ENCODE peak calls at places on chromosomes 13 and 19, in eight cellular contexts. P is NCI-H1436 treated with DMSO at 0.1 percent for 48 hours; W is AG09319; T is T-helper 2 cell treated with Interferon-gamma antibody and Interleukin-4, amounts not matched to agents 5 μg/mL and 100 μg/mL, for 36 hours; Z is Right ventricle myocardium superior; A is activated T-cell treated with anti-CD3 and anti-CD28 coated beads, Interleukin-2, amount 50 U/mL, for 72 hours; D is GM10248; L is heart left ventricle. V is an unnamed sample.
A peak's percentile ranks its signal among the peaks of the same experiment; 100 is the strongest.

GRCh38 chr13:100298691-100299090 is 209.8 kb downstream of the PCCA start:
- DNase-seq in A (no peak), T (no peak), D (no peak), Z (no peak), P (no peak), W (no peak), L (no peak), V (no peak)

GRCh38 chr19:58300620-58301019 is 4.6 kb upstream of the ERVK3-1 start:
- DNase-seq in L (no peak), T (no peak), A (no peak), P (no peak), W (no peak), Z (no peak), D (no peak), V (no peak)

GRCh38 chr19:35868172-35868822 is at the start of gene APLP1:
- DNase-seq in Z (peak; percentile 84), P (no peak), D (peak; percentile 78), W (no peak), T (peak; percentile 76), A (peak; percentile 83), L (peak; percentile 80), V (no peak)

GRCh38 chr19:7476941-7477494 is 11.8 kb downstream of the PEX11G start:
- DNase-seq in T (no peak), P (no peak), A (no peak), D (no peak), Z (no peak), W (no peak), L (no peak), V (no peak)

GRCh38 chr19:41595258-41595889 is 19.4 kb downstream of the CEACAM21 start:
- DNase-seq in L (peak; percentile 37), W (peak; percentile 12), T (peak; percentile 59), D (peak; percentile 74), Z (no peak), P (no peak), A (peak; percentile 72), V (peak; percentile 53)

GRCh38 chr13:98557934-98558630 is 18.8 kb downstream of the STK24 start:
- DNase-seq in Z (no peak), L (no peak), W (no peak), P (no peak), T (no peak), A (no peak), D (no peak), V (peak; percentile 20)

GRCh38 chr19:13079542-13079986 is 23.1 kb downstream of the LYL1 start:
- DNase-seq in T (no peak), L (peak; percentile 80), D (no peak), A (no peak), W (peak; percentile 87), Z (peak; percentile 74), P (peak; percentile 9), V (no peak)

GRCh38 chr13:46687810-46688209 is 109.2 kb downstream of the ESD start:
- DNase-seq in W (no peak), T (no peak), L (no peak), P (no peak), Z (no peak), A (no peak), D (no peak), V (peak; percentile 40)

GRCh38 chr19:18768046-18768771 is 22.9 kb downstream of the COMP start:
- DNase-seq in D (no peak), T (no peak), A (no peak), W (no peak), P (no peak), Z (no peak), L (peak; percentile 13), V (no peak)

GRCh38 chr19:40465025-40465780 is at the start of gene BLVRB:
- DNase-seq in W (peak; percentile 42), L (no peak), A (peak; percentile 61), D (no peak), Z (no peak), T (peak; percentile 36), P (no peak), V (peak; percentile 71)

GRCh38 chr19:10353793-10354391 is 14.5 kb upstream of the ICAM3 start:
- DNase-seq in T (peak; percentile 22), W (no peak), P (no peak), L (peak; percentile 90), A (peak; percentile 42), Z (peak; percentile 90), D (peak; percentile 17), V (no peak)

GRCh38 chr13:78194904-78195639 is 276.4 kb upstream of the EDNRB start:
- DNase-seq in L (no peak), Z (no peak), D (no peak), P (no peak), A (no peak), W (no peak), T (no peak), V (peak; percentile 13)

GRCh38 chr13:37067874-37068273 is 8.4 kb upstream of the SUPT20H start:
- DNase-seq in D (no peak), T (no peak), L (no peak), W (no peak), Z (no peak), P (no peak), A (no peak), V (no peak)

GRCh38 chr19:13956365-13956744 is 4.0 kb downstream of the DCAF15 start:
- DNase-seq in L (no peak), P (no peak), T (no peak), A (no peak), Z (no peak), D (no peak), W (no peak), V (no peak)

GRCh38 chr19:58409010-58409790 is 751 bp downstream of the ZNF584 start:
- DNase-seq in D (no peak), P (no peak), L (peak; percentile 51), W (no peak), T (no peak), A (peak; percentile 35), Z (no peak), V (peak; percentile 25)

GRCh38 chr13:34019870-34020269 is 201.9 kb downstream of the RFC3 start:
- DNase-seq in P (no peak), A (no peak), T (no peak), Z (no peak), W (no peak), D (no peak), L (no peak), V (peak; percentile 31)

GRCh38 chr19:42287826-42288107 is 14.2 kb upstream of the PRR19 start:
- DNase-seq in P (no peak), T (no peak), W (no peak), D (no peak), A (no peak), L (no peak), Z (no peak), V (no peak)

GRCh38 chr19:51391073-51391611 is 751 bp upstream of the C19orf84 start:
- DNase-seq in D (no peak), L (no peak), P (no peak), T (no peak), Z (no peak), A (no peak), W (no peak), V (no peak)

GRCh38 chr19:6232567-6232966 is 47.2 kb downstream of the MLLT1 start:
- DNase-seq in W (peak; percentile 54), L (no peak), P (no peak), A (no peak), T (no peak), Z (no peak), D (no peak), V (peak; percentile 13)

GRCh38 chr19:46618670-46619231 is 6.1 kb downstream of the PTGIR start:
- DNase-seq in D (no peak), P (no peak), Z (no peak), T (no peak), A (no peak), L (peak; percentile 18), W (no peak), V (no peak)

GRCh38 chr13:24032252-24032651 is 128.3 kb upstream of the SPATA13 start:
- DNase-seq in W (peak; percentile 83), P (no peak), Z (no peak), A (no peak), D (no peak), L (no peak), T (no peak), V (no peak)

GRCh38 chr19:44746616-44746945 is 1.9 kb upstream of the BCL3 start:
- DNase-seq in L (no peak), P (no peak), T (no peak), D (no peak), A (no peak), Z (no peak), W (no peak), V (no peak)

GRCh38 chr19:11295180-11295579 is 780 bp upstream of the TSPAN16 start:
- DNase-seq in D (no peak), Z (no peak), L (no peak), A (no peak), W (no peak), P (no peak), T (no peak), V (no peak)

GRCh38 chr13:25114220-25114619 is 18.3 kb downstream of the PABPC3 start:
- DNase-seq in A (peak; percentile 67), W (peak; percentile 34), Z (peak; percentile 62), D (peak; percentile 79), L (peak; percentile 72), T (peak; percentile 57), P (no peak), V (peak; percentile 55)

GRCh38 chr13:42762251-42762650 is 19.1 kb upstream of the FAM216B start:
- DNase-seq in W (no peak), T (no peak), Z (no peak), L (no peak), D (no peak), A (no peak), P (no peak), V (no peak)

GRCh38 chr13:101838305-101838835 is 385.9 kb downstream of the ITGBL1 start:
- DNase-seq in T (no peak), W (peak; percentile 8), P (no peak), L (no peak), D (no peak), Z (no peak), A (no peak), V (no peak)

GRCh38 chr19:35869327-35870123 is 1.2 kb downstream of the APLP1 start:
- DNase-seq in Z (peak; percentile 81), A (peak; percentile 92), D (peak; percentile 86), L (peak; percentile 70), P (peak; percentile 84), W (no peak), T (peak; percentile 87), V (no peak)

GRCh38 chr19:56347163-56347778 is 32.6 kb upstream of the ZSCAN5A start:
- DNase-seq in Z (no peak), L (no peak), P (no peak), A (no peak), D (no peak), T (no peak), W (no peak), V (no peak)

GRCh38 chr19:23956051-23956450 is 41.4 kb downstream of the ZNF726 start:
- DNase-seq in Z (no peak), L (no peak), A (no peak), W (no peak), D (no peak), P (no peak), T (no peak), V (no peak)

GRCh38 chr19:6238643-6239281 is 41.0 kb downstream of the MLLT1 start:
- DNase-seq in W (peak; percentile 56), L (peak; percentile 67), D (no peak), P (no peak), Z (peak; percentile 80), T (no peak), A (no peak), V (no peak)

GRCh38 chr19:47146920-47147319 is 16.3 kb downstream of the SAE1 start:
- DNase-seq in T (no peak), Z (no peak), D (no peak), P (no peak), L (no peak), W (no peak), A (no peak), V (no peak)

GRCh38 chr19:29277107-29277506 is 64.2 kb upstream of the UQCRFS1 start:
- DNase-seq in W (no peak), A (peak; percentile 57), Z (no peak), D (peak; percentile 83), L (no peak), T (peak; percentile 58), P (peak; percentile 79), V (no peak)

V was measured in RCC 7860.